ENCODE peak calls at places on chromosomes 13 and 19, in seven cellular contexts. H is heart right ventricle; T is neural progenitor cell; P is uterus; X is upper lobe of left lung; L is Peyer's patch; E is CD4-positive, CD25-positive, alpha-beta regulatory T cell. Q is an unnamed sample. For H3K9me3, the result is how much of the 10 kb centered on the place peaks cover.

GRCh38 chr13:35474551-35474950 is 1.9 kb downstream of the MAB21L1 start:
- DNase-seq in H (no peak), T (peak), P (no peak), X (no peak), L (no peak), E (no peak), Q (no peak)

GRCh38 chr19:2055871-2056809 is 5.1 kb upstream of the MKNK2 start:
- DNase-seq in H (peak), T (no peak), P (peak), X (peak), L (peak), E (peak), Q (no peak)

GRCh38 chr19:29491491-29491890 is 34.3 kb upstream of the VSTM2B start:
- DNase-seq in H (no peak), T (no peak), P (no peak), X (peak), L (no peak), E (no peak), Q (no peak)

GRCh38 chr13:110442946-110443632 is 118.4 kb downstream of the RAB20 start:
- DNase-seq in H (no peak), T (no peak), P (no peak), X (no peak), L (no peak), E (no peak), Q (no peak)

GRCh38 chr13:90256746-90257145 is 1090.7 kb upstream of the MIR17HG start:
- DNase-seq in H (no peak), T (no peak), P (no peak), X (no peak), L (no peak), E (no peak), Q (no peak)

GRCh38 chr19:32711747-32712146 is 7.8 kb upstream of the TDRD12 start:
- DNase-seq in H (no peak), T (no peak), P (no peak), X (no peak), L (no peak), E (no peak), Q (no peak)

GRCh38 chr19:1874554-1875185 is 10.6 kb downstream of the ABHD17A start:
- DNase-seq in H (no peak), T (no peak), P (no peak), X (no peak), L (no peak), E (peak), Q (peak)

GRCh38 chr13:112984954-112985802 is 16.2 kb downstream of the MCF2L start:
- DNase-seq in H (no peak), T (no peak), P (no peak), X (no peak), L (no peak), E (no peak), Q (no peak)

GRCh38 chr13:51726446-51727185 is 77.3 kb downstream of the DHRS12 start:
- DNase-seq in H (no peak), T (no peak), P (no peak), X (no peak), L (no peak), E (no peak), Q (no peak)

GRCh38 chr19:10290876-10291553 is 1.3 kb downstream of the ICAM5 start:
- DNase-seq in H (peak), T (peak), P (peak), X (peak), L (peak), E (peak), Q (no peak)

GRCh38 chr19:4388171-4389063 is 11.9 kb downstream of the SH3GL1 start:
- DNase-seq in H (no peak), T (peak), P (no peak), X (peak), L (no peak), E (no peak), Q (no peak)

GRCh38 chr19:18605546-18606280 is 886 bp downstream of the CRLF1 start:
- DNase-seq in H (no peak), T (peak), P (no peak), X (no peak), L (no peak), E (no peak), Q (no peak)
- H3K4me3 ChIP-seq in H (no peak), T (no peak), P (no peak), X (no peak), L (peak), E (no peak), Q (no peak)

GRCh38 chr19:329876-330275 is 14.7 kb downstream of the MIER2 start:
- DNase-seq in H (no peak), T (no peak), P (no peak), X (no peak), L (no peak), E (no peak), Q (no peak)
- H3K9me3 ChIP-seq in H (under half), T (under half), P (under half), X (under half), L (under half), E (under half), Q (under half)

DNA sequence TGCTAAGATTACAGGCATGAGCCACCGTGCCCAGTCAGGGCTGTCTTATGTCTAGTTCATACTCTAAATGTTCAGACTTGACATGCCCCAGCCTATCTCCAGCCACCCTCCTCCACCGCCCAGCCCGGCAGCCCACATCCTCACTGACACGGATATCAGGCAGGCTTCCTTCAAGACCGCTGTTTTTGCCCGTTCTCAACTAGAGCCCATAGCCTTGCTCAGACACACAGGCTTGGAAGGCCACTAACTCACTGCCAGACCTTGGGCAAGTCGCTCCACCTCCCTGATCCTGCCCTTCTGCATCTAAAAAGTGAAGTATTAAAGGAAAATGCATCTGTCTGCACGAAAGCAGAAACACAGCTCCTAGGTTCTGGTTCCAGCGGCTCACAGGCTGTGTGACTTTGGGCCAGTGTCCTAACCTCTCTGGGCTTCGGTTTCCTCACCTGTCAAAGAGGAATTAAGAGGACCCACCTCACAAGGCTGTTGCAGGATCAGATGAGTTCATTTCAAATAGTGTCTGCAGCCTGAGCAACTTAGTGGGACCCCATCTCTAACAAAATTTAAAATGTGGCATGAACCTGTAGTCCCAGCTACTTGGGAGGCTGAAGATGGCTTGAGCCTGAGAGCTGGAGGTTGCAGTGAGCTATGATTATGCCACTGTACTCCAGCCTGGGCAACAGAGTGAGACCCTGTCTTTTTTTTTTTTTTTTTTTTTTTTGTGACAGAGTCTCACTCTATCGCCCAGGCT is 14.5 kb upstream of the CERS4 start:
- DNase-seq in H (peak), T (no peak), P (no peak), X (peak), L (peak), E (peak), Q (peak)
- H3K27ac ChIP-seq in H (no peak), T (no peak), P (no peak), X (peak), L (peak), E (peak), Q (peak)

GRCh38 chr13:27455331-27455855 is 5.0 kb upstream of the MTIF3 start:
- DNase-seq in H (no peak), T (no peak), P (no peak), X (no peak), L (no peak), E (peak), Q (no peak)
- H3K4me3 ChIP-seq in H (no peak), T (no peak), P (peak), X (no peak), L (peak), E (peak), Q (peak)

GRCh38 chr19:39792999-39793546 is 14.4 kb downstream of the LEUTX start:
- DNase-seq in H (peak), T (peak), P (peak), X (peak), L (peak), E (peak), Q (peak)

GRCh38 chr19:39788244-39788643 is 9.6 kb downstream of the LEUTX start:
- DNase-seq in H (no peak), T (no peak), P (no peak), X (no peak), L (no peak), E (no peak), Q (no peak)
- H3K9me3 ChIP-seq in H (under half), T (under half), P (under half), X (under half), L (under half), E (under half), Q (under half)

GRCh38 chr19:43675269-43675879 is 5.4 kb upstream of the PLAUR start:
- DNase-seq in H (no peak), T (no peak), P (no peak), X (peak), L (no peak), E (peak), Q (no peak)
- H3K27ac ChIP-seq in H (no peak), T (no peak), P (no peak), X (peak), L (peak), E (no peak), Q (no peak)

GRCh38 chr19:18682807-18683108 is 722 bp upstream of the CRTC1 start:
- DNase-seq in H (no peak), T (no peak), P (no peak), X (no peak), L (no peak), E (no peak), Q (no peak)
- H3K4me3 ChIP-seq in H (no peak), T (peak), P (peak), X (no peak), L (peak), E (peak), Q (peak)

DNA sequence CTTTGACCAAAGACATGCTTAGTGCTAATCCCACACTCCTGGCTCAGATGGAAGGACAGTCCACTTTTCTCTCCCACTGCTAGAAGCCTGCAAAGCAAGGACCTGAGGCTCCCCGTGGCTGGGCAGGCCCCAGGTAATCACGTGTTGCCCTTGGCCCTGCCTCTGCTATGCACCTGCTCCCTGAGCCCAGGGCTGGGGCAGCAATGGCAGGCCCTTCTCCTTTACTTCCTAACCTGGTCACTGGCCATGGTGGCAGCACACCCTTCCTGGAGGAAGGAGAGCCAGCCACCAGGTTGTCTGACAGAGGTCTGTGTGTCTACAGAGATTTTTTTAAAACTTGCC is 27.9 kb upstream of the ZNF492 start:
- DNase-seq in H (no peak), T (no peak), P (no peak), X (no peak), L (no peak), E (no peak), Q (no peak)
- H3K9me3 ChIP-seq in H (under half), T (under half), P (under half), X (under half), L (under half), E (under half), Q (under half)

GRCh38 chr13:109175666-109176065 is 546.3 kb downstream of the MYO16 start:
- DNase-seq in H (no peak), T (no peak), P (no peak), X (no peak), L (no peak), E (no peak), Q (no peak)

GRCh38 chr13:109182777-109183465 is 553.5 kb downstream of the MYO16 start:
- DNase-seq in H (no peak), T (no peak), P (no peak), X (no peak), L (no peak), E (no peak), Q (no peak)

DNA sequence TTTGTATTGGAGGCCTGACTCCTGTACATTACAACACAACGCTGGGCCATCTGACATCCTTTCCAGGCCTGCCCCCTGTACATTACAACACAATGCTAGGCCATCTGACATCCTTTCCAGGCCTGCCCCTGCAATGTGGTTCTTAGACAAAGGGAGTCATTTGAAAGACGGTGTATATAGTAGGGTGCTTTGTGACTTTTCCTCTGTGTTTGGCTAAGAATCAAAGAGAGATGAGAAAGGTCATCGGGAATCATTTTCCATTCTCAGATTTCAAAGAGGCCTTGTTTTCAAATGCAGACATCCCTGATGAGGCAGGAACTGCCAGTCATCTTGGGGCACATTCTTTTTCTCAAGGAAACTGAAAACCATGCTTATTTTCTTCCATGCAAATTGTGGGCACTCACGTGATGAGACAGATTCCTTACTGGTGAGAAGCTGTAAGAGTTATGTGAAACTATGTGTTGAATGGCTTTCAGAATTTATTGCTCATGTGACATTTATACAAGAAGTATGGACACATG is 551.6 kb downstream of the MYO16 start:
- DNase-seq in H (no peak), T (no peak), P (no peak), X (no peak), L (no peak), E (no peak), Q (no peak)
- H3K27ac ChIP-seq in H (no peak), T (no peak), P (no peak), X (no peak), L (no peak), E (no peak), Q (no peak)